ENCODE peak calls at places on chromosomes 13 and 19, in eight cellular contexts. H is HepG2, M is neural progenitor cell, J is GM23338, B is fibroblast of lung, Z is endothelial cell of umbilical vein, C is astrocyte, U is GM12878. G is an unnamed sample. For H3K79me2, the result is how much of the 10 kb centered on the place peaks cover.

GRCh38 chr13:29922281-29922821 is 71.9 kb upstream of the UBL3 start:
- DNase-seq in B (peak), M (no peak), C (peak), Z (no peak), H (no peak), U (no peak), J (no peak), G (no peak)

GRCh38 chr19:15563325-15563794 is 51.7 kb upstream of the CYP4F8 start:
- DNase-seq in B (no peak), Z (no peak), U (no peak), M (no peak), C (no peak), J (no peak), H (peak), G (no peak)

GRCh38 chr13:101289764-101290163 is 126.5 kb downstream of the NALCN start:
- DNase-seq in C (peak), J (peak), B (peak), U (no peak), Z (peak), M (peak), H (no peak), G (peak)

GRCh38 chr13:30156826-30157615 is 150.3 kb downstream of the KATNAL1 start:
- DNase-seq in B (no peak), Z (no peak), J (no peak), C (no peak), M (no peak), U (no peak), H (no peak), G (no peak)

GRCh38 chr13:19927117-19927734 is 31.3 kb upstream of the ZMYM2 start:
- DNase-seq in H (peak), Z (peak), U (no peak), C (peak), B (peak), J (peak), M (peak), G (peak)

GRCh38 chr19:37907735-37908066 is 693 bp downstream of the SIPA1L3 start:
- DNase-seq in M (no peak), C (no peak), H (no peak), J (no peak), U (no peak), Z (peak), B (no peak), G (no peak)

GRCh38 chr13:32228330-32229041 is 86.7 kb downstream of the ZAR1L start:
- DNase-seq in B (peak), Z (no peak), C (peak), U (no peak), H (no peak), J (peak), M (no peak), G (no peak)

GRCh38 chr13:74710006-74710405 is 575.8 kb upstream of the KLF12 start:
- DNase-seq in B (peak), M (no peak), Z (no peak), U (no peak), C (peak), H (no peak), J (no peak), G (no peak)

GRCh38 chr19:46328079-46328478 is 18.8 kb upstream of the PPP5C start:
- DNase-seq in U (no peak), Z (no peak), J (no peak), C (peak), B (peak), H (no peak), M (no peak), G (no peak)

GRCh38 chr19:4660181-4660791 is 9.9 kb downstream of the MYDGF start:
- DNase-seq in C (no peak), U (no peak), B (no peak), H (peak), Z (peak), J (peak), M (peak), G (peak)

GRCh38 chr13:52156724-52157251 is 2.6 kb downstream of the NEK3 start:
- DNase-seq in H (no peak), C (peak), Z (peak), U (no peak), B (peak), J (peak), M (no peak), G (no peak)

GRCh38 chr19:56076413-56076998 is 44.6 kb downstream of the ZNF787 start:
- DNase-seq in Z (peak), H (peak), B (peak), M (peak), U (no peak), J (peak), C (no peak), G (peak)

GRCh38 chr19:1073063-1073955 is 6.3 kb downstream of the ARHGAP45 start:
- DNase-seq in M (no peak), H (no peak), B (no peak), Z (no peak), C (no peak), U (no peak), J (no peak), G (no peak)

GRCh38 chr19:2494447-2495129 is 18.7 kb downstream of the GADD45B start:
- DNase-seq in B (peak), Z (peak), J (peak), M (peak), U (no peak), H (no peak), C (peak), G (peak)

GRCh38 chr13:100128373-100128772 is 39.5 kb downstream of the PCCA start:
- DNase-seq in B (peak), M (no peak), J (no peak), U (no peak), C (peak), Z (no peak), H (peak), G (peak)

GRCh38 chr13:36528105-36528504 is 95.8 kb downstream of the CCNA1 start:
- DNase-seq in B (no peak), Z (no peak), C (no peak), H (no peak), J (no peak), M (no peak), U (no peak), G (no peak)

GRCh38 chr13:110953416-110953815 is 38.5 kb upstream of the ANKRD10 start:
- DNase-seq in U (no peak), M (no peak), H (no peak), C (no peak), J (no peak), Z (no peak), B (no peak), G (no peak)

DNA sequence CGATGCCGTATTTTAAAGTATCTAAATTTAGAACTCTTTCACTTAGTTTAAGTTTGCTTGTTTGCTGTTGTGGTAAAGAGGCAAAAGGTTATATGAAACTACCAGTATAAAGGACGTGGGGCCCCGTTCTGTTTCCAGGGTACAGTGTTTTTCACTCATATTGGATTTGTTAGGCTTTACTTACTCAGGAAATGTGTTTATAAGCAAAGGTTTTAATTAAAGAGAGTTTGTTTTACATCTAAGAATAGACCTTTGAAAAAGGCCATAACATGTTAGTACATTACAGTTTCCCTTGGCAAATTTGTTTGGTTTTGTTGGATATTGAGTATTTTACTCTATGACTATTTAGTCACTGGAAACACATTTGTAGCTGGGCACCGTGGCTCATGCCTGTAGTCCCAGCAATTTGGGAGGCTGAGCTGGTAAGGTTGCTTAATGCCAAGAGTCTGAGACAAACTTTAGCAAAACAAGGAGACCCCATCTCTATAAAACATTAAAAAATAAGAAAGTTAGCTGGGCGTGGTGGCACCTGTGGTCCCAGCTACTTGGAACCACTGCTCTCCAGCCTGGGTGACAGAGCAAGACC is 7.1 kb downstream of the DGKH start:
- DNase-seq in B (no peak), U (no peak), H (no peak), M (no peak), Z (no peak), C (no peak), J (no peak), G (no peak)
- H3K79me2 ChIP-seq in B (under half), U (under half), H (under half), M (under half), Z (half or more), C (under half), J (under half), G (under half)

DNA sequence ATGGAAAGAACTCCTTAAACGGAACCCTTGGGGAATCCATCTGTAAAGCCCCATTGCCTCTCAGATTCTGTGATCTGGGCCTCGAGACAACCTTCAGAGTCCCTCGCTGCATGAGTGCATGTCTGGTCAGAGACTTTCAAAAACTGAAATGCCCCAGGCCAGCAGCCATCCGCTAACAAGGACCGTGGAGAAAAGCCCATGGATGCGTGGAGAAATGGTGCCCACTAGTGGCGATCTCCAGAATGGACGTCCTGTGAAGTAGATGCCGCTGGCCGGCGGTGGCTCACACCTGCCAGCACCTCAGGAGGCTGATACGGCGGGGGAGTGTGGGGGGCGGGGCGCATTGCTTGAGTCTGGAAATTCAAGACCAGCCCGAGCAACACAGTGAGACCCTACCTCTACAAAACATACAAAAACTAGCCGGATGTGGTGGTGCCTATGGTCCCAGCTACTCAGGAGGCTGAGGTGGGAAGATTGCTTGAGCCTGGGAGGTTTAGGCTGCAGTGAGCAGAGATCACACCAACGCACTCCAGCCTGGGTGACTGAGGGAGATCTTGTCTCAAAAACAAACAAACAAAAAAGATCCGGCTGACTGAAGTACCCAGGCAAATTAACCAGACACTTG is 7.9 kb upstream of the CDC16 start:
- DNase-seq in B (peak), M (peak), H (peak), U (peak), J (peak), C (peak), Z (peak), G (peak)
- H3K4me2 ChIP-seq in B (no peak), M (peak), H (no peak), U (no peak), J (peak), C (no peak), Z (no peak), G (no peak)

DNA sequence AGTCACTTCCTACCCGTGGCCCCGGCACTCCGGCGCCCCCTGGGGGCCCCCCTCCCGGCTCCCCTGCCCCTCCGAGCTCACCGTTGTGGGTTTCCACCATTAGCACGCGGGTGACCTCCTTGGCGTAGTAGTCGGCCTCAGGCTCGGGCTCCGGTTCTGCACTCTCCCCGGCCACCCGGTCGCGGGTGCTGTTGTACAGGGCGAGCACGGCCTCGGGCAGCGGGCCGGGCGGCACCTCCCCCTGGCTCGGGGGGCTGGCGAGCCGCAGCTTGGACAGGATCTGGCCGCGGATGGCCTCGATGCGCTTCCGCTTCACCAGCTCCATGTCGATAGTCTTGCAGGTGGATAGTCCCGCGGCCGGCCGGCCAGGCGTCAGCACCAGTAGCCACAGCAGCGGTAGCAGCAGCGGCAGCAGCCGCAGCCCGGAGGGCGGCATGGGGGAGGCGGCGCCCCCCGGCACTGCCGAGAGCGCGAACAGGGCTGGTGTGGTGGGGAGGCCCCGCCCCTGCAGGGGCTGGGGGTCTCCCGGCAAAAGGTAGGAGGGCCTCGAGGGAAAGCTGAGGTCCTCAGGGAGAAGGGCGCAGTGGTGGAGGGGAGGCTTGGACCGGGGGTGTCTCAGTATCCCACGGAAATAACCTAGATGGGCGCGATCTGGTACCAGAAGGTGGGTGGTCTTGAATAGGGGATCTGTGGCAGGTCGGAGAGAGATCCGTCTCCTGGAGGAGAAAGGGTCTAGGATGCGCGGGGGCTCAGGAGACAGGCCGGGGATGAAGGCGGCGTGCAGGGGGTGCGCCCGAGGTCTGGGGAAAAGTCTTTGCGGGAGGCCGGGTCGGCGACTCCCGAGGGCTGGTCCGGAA is 885 bp downstream of the TGFB1 start:
- DNase-seq in C (no peak), J (peak), Z (peak), B (peak), H (peak), U (no peak), M (peak), G (peak)
- TF ChIP-seq CTCF in C (peak), J (peak), Z (peak), B (peak), H (peak), U (peak), M (peak), G (peak)

GRCh38 chr19:6071103-6071485 is 39.2 kb downstream of the RFX2 start:
- DNase-seq in M (no peak), H (no peak), J (no peak), C (peak), U (no peak), B (peak), Z (no peak), G (no peak)
- H3K79me2 ChIP-seq in M (under half), H (under half), J (under half), C (under half), U (under half), B (under half), Z (under half), G (under half)

DNA sequence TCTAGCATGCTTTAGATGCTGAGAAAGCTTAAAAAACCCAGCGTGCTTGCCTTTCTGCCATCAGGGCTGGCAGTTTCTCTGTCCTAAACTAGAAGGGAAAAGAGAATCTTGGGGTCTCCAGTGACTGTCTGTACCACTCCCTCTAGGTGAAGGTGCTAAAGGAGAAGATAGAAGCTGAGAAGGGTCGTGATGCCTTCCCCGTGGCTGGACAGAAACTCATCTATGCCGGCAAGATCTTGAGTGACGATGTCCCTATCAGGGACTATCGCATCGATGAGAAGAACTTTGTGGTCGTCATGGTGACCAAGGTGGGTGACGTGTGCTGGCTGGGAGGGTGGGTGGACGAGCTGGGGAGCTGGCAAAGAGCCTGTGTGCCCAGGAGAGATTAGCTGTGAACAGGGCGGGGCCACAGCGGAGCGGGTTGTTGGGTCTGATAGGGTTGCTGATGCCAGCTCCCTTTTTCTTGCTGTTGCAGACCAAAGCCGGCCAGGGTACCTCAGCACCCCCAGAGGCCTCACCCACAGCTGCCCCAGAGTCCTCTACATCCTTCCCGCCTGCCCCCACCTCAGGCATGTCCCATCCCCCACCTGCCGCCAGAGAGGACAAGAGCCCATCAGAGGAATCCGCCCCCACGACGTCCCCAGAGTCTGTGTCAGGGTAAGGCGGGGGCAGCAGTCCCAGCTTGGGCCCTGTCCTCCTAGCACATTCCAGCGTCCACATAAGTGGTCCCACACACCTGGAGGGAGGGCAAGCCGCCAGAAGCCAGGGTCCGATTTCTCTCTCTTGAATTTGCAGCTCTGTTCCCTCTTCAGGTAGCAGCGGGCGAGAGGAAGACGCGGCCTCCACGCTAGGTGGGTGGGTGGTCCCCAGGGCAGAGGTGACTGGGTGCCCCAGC is 2.3 kb downstream of the RAD23A start:
- DNase-seq in Z (no peak), M (no peak), J (no peak), H (no peak), C (no peak), B (no peak), U (no peak), G (no peak)
- H3K4me2 ChIP-seq in Z (no peak), M (no peak), J (no peak), H (peak), C (peak), B (no peak), U (peak), G (peak)

GRCh38 chr13:20972731-20973130 is 70.2 kb upstream of the XPO4 start:
- DNase-seq in M (no peak), U (no peak), B (no peak), H (no peak), J (no peak), C (no peak), Z (no peak), G (no peak)
- TF ChIP-seq CTCF in M (no peak), U (no peak), B (no peak), H (no peak), J (no peak), C (no peak), Z (no peak), G (no peak)

GRCh38 chr19:54451331-54451871 is 2.4 kb downstream of the LENG8 start:
- DNase-seq in C (peak), Z (no peak), H (no peak), B (peak), J (no peak), M (no peak), U (no peak), G (no peak)
- H3K79me2 ChIP-seq in C (half or more), Z (half or more), H (half or more), B (half or more), J (half or more), M (half or more), U (half or more), G (half or more)

GRCh38 chr19:54431255-54431838 is 16.1 kb downstream of the TTYH1 start:
- DNase-seq in C (peak), U (no peak), Z (no peak), M (no peak), H (no peak), J (no peak), B (peak), G (no peak)
- H3K4me2 ChIP-seq in C (peak), U (no peak), Z (no peak), M (peak), H (no peak), J (peak), B (no peak), G (peak)

DNA sequence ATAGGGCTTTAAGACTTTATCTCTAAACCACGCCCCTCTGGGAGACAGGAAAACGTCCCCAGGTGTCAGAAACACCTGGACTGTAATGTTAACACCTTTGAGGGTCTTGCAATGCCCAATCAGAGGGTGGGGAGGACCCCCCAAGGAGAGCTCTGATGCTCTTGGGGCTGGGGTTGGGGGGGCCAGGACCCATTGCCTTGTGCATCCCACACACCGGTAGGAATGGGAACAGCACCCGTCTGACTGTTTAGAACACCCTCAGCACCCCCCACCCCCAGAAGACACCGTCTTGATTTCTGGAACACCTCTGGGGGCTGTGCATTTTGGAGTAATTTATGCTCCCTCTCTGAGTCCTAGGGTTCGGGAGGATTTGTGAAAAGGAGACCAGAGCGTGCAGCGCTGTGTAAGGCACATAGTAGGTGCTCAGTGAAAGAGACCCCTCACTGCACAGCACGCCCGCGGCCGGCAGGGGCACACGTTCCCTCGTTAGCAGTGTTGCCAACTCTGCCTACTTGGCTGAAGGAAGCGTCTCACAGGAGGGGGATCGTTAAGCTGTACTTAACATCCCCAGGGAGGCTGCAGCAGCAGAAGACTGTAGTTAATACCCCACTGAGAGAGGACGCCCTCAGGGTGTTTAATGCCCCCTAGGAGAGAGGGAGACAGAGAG is 2.8 kb upstream of the ERFL start:
- DNase-seq in H (no peak), U (no peak), J (peak), C (no peak), Z (no peak), B (no peak), M (peak), G (no peak)
- TF ChIP-seq CTCF in H (peak), U (peak), J (peak), C (peak), Z (peak), B (peak), M (peak), G (peak)